ENCODE peak calls at places on chromosomes 12 and 14, in seven cellular contexts. L is endothelial cell of umbilical vein, I is K562, E is fibroblast of lung, X is HCT116, G is GM12878, H is HepG2. C is an unnamed sample.

GRCh38 chr14:71237556-71237955 is 330.3 kb downstream of the PCNX1 start:
- DNase-seq in H (no peak), L (no peak), G (no peak), E (no peak), I (no peak), X (no peak), C (no peak)

GRCh38 chr12:108530141-108530540 is 15.1 kb downstream of the FICD start:
- DNase-seq in H (no peak), L (no peak), E (no peak), G (no peak), X (no peak), I (no peak), C (no peak)

GRCh38 chr12:92226036-92226661 is 80.5 kb upstream of the BTG1 start:
- DNase-seq in G (no peak), I (no peak), H (no peak), X (no peak), E (peak; percentile 35), L (no peak), C (no peak)

GRCh38 chr12:108637222-108637621 is 3.5 kb upstream of the SELPLG start:
- DNase-seq in H (no peak), L (no peak), I (no peak), E (no peak), G (no peak), X (no peak), C (no peak)

GRCh38 chr12:50614167-50614762 is 109.5 kb downstream of the DIP2B start:
- DNase-seq in H (no peak), L (peak; percentile 51), G (no peak), E (peak; percentile 93), I (peak; percentile 59), X (peak; percentile 46), C (no peak)

GRCh38 chr12:49187184-49187583 is 1.7 kb downstream of the TUBA1A start:
- DNase-seq in E (peak; percentile 68), G (no peak), I (no peak), X (no peak), L (peak; percentile 50), H (no peak), C (no peak)

GRCh38 chr14:50766338-50766886 is 64.5 kb downstream of the NIN start:
- DNase-seq in X (no peak), L (no peak), G (no peak), H (no peak), E (peak; percentile 42), I (no peak), C (no peak)

GRCh38 chr12:107684990-107685359 is 624 bp upstream of the PWP1 start:
- DNase-seq in G (no peak), I (peak; percentile 61), X (peak; percentile 23), L (no peak), H (peak; percentile 96), E (peak; percentile 26), C (no peak)

GRCh38 chr12:48988030-48988649 is 10.0 kb downstream of the WNT1 start:
- DNase-seq in X (no peak), H (peak; percentile 46), G (no peak), I (peak; percentile 77), L (peak; percentile 61), E (no peak), C (no peak)

GRCh38 chr14:51616724-51617409 is 34.8 kb upstream of the FRMD6 start:
- DNase-seq in H (peak; percentile 91), E (peak; percentile 97), G (no peak), L (peak; percentile 97), X (peak; percentile 62), I (no peak), C (no peak)

GRCh38 chr14:52110441-52111086 is 41.7 kb upstream of the NID2 start:
- DNase-seq in E (peak; percentile 40), X (no peak), H (no peak), I (no peak), G (no peak), L (no peak), C (no peak)

GRCh38 chr12:57657744-57658143 is 24.7 kb upstream of the B4GALNT1 start:
- DNase-seq in L (no peak), H (no peak), I (no peak), E (peak; percentile 5), G (no peak), X (no peak), C (no peak)

GRCh38 chr12:103495783-103496456 is at the start of gene C12orf42:
- DNase-seq in L (peak; percentile 5), H (no peak), I (peak; percentile 9), X (peak; percentile 12), E (no peak), G (peak; percentile 63), C (peak; percentile 72)

GRCh38 chr12:57611116-57611809 is at the start of gene ARHGEF25:
- DNase-seq in E (peak; percentile 58), I (peak; percentile 83), G (no peak), H (peak; percentile 41), L (peak; percentile 24), X (no peak), C (peak; percentile 93)

GRCh38 chr12:65800928-65801327 is 23.4 kb upstream of the HMGA2 start:
- DNase-seq in G (no peak), L (no peak), I (no peak), H (no peak), E (peak; percentile 77), X (no peak), C (no peak)

GRCh38 chr14:23056257-23056955 is 914 bp downstream of the CDH24 start:
- DNase-seq in H (peak; percentile 81), L (peak; percentile 76), G (no peak), X (peak; percentile 81), I (peak; percentile 92), E (peak; percentile 53), C (peak; percentile 75)

GRCh38 chr14:75010472-75010871 is 7.8 kb downstream of the EIF2B2 start:
- DNase-seq in I (no peak), G (no peak), X (no peak), L (no peak), H (no peak), E (no peak), C (no peak)

GRCh38 chr12:46370792-46371717 is 1.5 kb downstream of the SLC38A2 start:
- DNase-seq in E (peak; percentile 83), X (no peak), L (peak; percentile 88), H (peak; percentile 75), I (peak; percentile 94), G (no peak), C (peak; percentile 97)
- TF ChIP-seq CTCF in E (no peak), X (no peak), L (no peak), H (peak; percentile 44), I (peak; percentile 46), G (no peak), C (peak; percentile 33)

GRCh38 chr14:34018564-34019244 is 67.8 kb upstream of the EGLN3 start:
- DNase-seq in G (peak; percentile 45), I (no peak), X (no peak), L (no peak), E (no peak), H (no peak), C (no peak)
- H3K4me3 ChIP-seq in G (peak overlapping the region; percentile 72), I (no peak overlapping the region), X (no peak overlapping the region), L (no peak overlapping the region), E (peak overlapping the region; percentile 12), H (no peak overlapping the region), C (no peak overlapping the region)

GRCh38 chr12:27840229-27840999 is 60.4 kb upstream of the MANSC4 start:
- DNase-seq in H (no peak), E (no peak), G (no peak), L (peak; percentile 33), I (no peak), X (no peak), C (no peak)
- H3K9ac ChIP-seq in H (no peak overlapping the region), E (no peak overlapping the region), G (no peak overlapping the region), L (no peak overlapping the region), I (no peak overlapping the region), X (no peak overlapping the region), C (no peak overlapping the region)

GRCh38 chr12:122867701-122868461 is 28.0 kb downstream of the VPS37B start:
- DNase-seq in H (peak; percentile 71), G (no peak), E (no peak), X (no peak), L (peak; percentile 30), I (peak; percentile 57), C (peak; percentile 88)
- TF ChIP-seq CTCF in H (peak; percentile 86), G (peak; percentile 10), E (peak; percentile 21), X (peak; percentile 46), L (peak; percentile 35), I (peak; percentile 78), C (peak; percentile 45)

GRCh38 chr12:113469893-113470743 is 1.6 kb downstream of the LHX5 start:
- DNase-seq in I (no peak), H (no peak), E (no peak), L (no peak), X (no peak), G (no peak), C (no peak)

GRCh38 chr12:113470871-113471618 is 626 bp downstream of the LHX5 start:
- DNase-seq in G (no peak), X (no peak), I (no peak), L (no peak), H (no peak), E (no peak), C (no peak)

GRCh38 chr12:113473400-113473799 is 1.7 kb upstream of the LHX5 start:
- DNase-seq in G (no peak), E (no peak), L (no peak), H (no peak), I (no peak), X (no peak), C (no peak)

GRCh38 chr12:113472191-113473190 is 820 bp upstream of the LHX5 start:
- DNase-seq in E (no peak), X (no peak), I (no peak), H (no peak), L (no peak), G (no peak), C (peak; percentile 37)

DNA sequence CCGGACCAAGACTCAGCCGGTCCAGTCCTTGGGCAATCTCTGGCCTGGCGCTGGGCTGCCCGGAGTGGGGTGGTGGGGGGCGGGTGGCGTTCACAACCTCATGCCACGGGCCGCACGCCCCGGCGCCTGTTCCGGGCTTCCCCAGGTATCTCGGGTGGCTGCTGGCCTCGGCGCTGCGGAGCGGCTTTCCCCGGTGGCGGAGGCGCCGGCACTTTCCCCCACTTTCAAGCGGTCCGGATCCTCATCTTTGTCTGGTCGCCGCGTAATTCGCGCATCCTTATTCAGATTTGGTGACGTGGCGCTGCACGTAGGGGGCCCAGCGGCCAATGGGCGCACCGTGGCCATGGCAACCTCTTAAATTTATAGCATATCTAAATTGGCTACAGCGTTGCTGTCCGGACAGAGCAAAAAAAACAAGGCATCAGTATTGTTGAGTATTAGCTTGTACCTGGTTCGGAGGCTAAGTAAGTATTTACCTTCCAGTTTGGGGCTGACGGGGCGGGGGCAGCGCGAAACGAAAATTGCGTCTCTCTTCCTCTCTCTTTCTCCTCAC is at the start of gene LHX5:
- DNase-seq in I (no peak), L (no peak), E (no peak), H (no peak), G (no peak), X (no peak), C (peak; percentile 43)
- H3K4me3 ChIP-seq in I (no peak within 1 kb of the TSS), L (no peak within 1 kb of the TSS), E (no peak within 1 kb of the TSS), H (no peak within 1 kb of the TSS), G (no peak within 1 kb of the TSS), X (no peak within 1 kb of the TSS), C (no peak within 1 kb of the TSS)

DNA sequence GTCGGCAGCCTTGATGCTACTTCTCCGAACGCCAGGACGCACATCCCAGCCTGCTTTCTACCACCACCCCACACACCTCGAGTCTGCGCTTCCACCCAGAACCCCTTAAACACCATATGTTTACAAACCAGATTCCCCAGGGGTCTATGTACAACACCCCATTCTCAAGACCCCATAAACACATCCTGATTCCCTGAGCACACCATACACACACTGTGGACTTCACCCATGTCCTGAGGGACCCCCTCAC is 738 bp downstream of the TTC7B start:
- DNase-seq in L (no peak), H (no peak), G (no peak), X (no peak), E (no peak), I (no peak), C (no peak)
- H3K9ac ChIP-seq in L (peak overlapping the region; percentile 81), H (no peak overlapping the region), G (no peak overlapping the region), X (peak overlapping the region; percentile 71), E (peak overlapping the region; percentile 66), I (peak overlapping the region; percentile 94), C (peak overlapping the region; percentile 74)

C was measured in kidney.